ENCODE peak calls at places on chromosomes 12 and 14, in four cellular contexts. B is HT1080; E is activated CD4-positive, alpha-beta T cell treated with anti-CD3 and anti-CD28 coated beads, Interleukin-2, amount 50 U/mL, for 48 hours; F is C1 segment of cervical spinal cord. I is an unnamed sample.

GRCh38 chr14:88195676-88196075 is 127.4 kb downstream of the KCNK10 start:
- DNase-seq in B (no peak), E (no peak), F (peak), I (no peak)

GRCh38 chr12:88946377-88946997 is 366.2 kb upstream of the KITLG start:
- DNase-seq in B (peak), E (no peak), F (no peak), I (no peak)

GRCh38 chr14:91501951-91502930 is 7.9 kb downstream of the PPP4R3A start:
- DNase-seq in B (no peak), E (no peak), F (no peak), I (no peak)

GRCh38 chr12:65593206-65593833 is 231.0 kb upstream of the HMGA2 start:
- DNase-seq in B (no peak), E (no peak), F (no peak), I (no peak)

GRCh38 chr14:77014004-77014604 is 14.4 kb downstream of the IRF2BPL start:
- DNase-seq in B (no peak), E (no peak), F (peak), I (peak)

GRCh38 chr12:127381043-127381668 is 885.8 kb upstream of the TMEM132C start:
- DNase-seq in B (peak), E (peak), F (peak), I (peak)

GRCh38 chr14:73759183-73759713 is 45.1 kb upstream of the PNMA1 start:
- DNase-seq in B (no peak), E (peak), F (peak), I (peak)

GRCh38 chr12:39805651-39806050 is 186.0 kb upstream of the ABCD2 start:
- DNase-seq in B (no peak), E (no peak), F (no peak), I (no peak)

GRCh38 chr12:112346194-112346593 is 36.0 kb downstream of the HECTD4 start:
- DNase-seq in B (no peak), E (no peak), F (no peak), I (no peak)

GRCh38 chr14:76550534-76550933 is 174.6 kb downstream of the ESRRB start:
- DNase-seq in B (peak), E (no peak), F (no peak), I (no peak)

GRCh38 chr12:78209851-78210493 is 379.3 kb downstream of the NAV3 start:
- DNase-seq in B (no peak), E (no peak), F (peak), I (no peak)

GRCh38 chr12:104643921-104644669 is 187.3 kb downstream of the CHST11 start:
- DNase-seq in B (no peak), E (no peak), F (peak), I (no peak)

GRCh38 chr14:95407342-95407741 is 87.6 kb upstream of the CLMN start:
- DNase-seq in B (no peak), E (no peak), F (no peak), I (no peak)

GRCh38 chr12:3366451-3367155 is 124.4 kb upstream of the PRMT8 start:
- DNase-seq in B (no peak), E (no peak), F (no peak), I (no peak)

GRCh38 chr12:92703777-92704176 is 988 bp downstream of the PLEKHG7 start:
- DNase-seq in B (no peak), E (no peak), F (no peak), I (no peak)

GRCh38 chr12:14384783-14385638 is 19.5 kb downstream of the ATF7IP start:
- DNase-seq in B (peak), E (peak), F (peak), I (peak)

GRCh38 chr12:52835271-52836041 is 1.3 kb upstream of the KRT79 start:
- DNase-seq in B (no peak), E (no peak), F (no peak), I (no peak)

I was measured in frontal cortex.